ENCODE peak calls at places on chromosomes 16 and 17, in four cellular contexts. One of them, this sample, is unnamed.

GRCh38 chr17:26765860-26766709 is 527.8 kb upstream of the WSB1 start:
- DNase-seq in left ventricle myocardium inferior: no peak
- DNase-seq in pancreas: peak; percentile 28
- DNase-seq in heart right ventricle: no peak
- DNase-seq in this sample: no peak

GRCh38 chr17:34974794-34975428 is 5.4 kb upstream of the LIG3 start:
- DNase-seq in pancreas: no peak
- DNase-seq in left ventricle myocardium inferior: no peak
- DNase-seq in heart right ventricle: no peak
- DNase-seq in this sample: no peak

GRCh38 chr17:45200701-45201100 is 21.0 kb upstream of the FMNL1 start:
- DNase-seq in heart right ventricle: no peak
- DNase-seq in pancreas: no peak
- DNase-seq in left ventricle myocardium inferior: peak; percentile 55
- DNase-seq in this sample: no peak

GRCh38 chr17:82866521-82867214 is 26.8 kb upstream of the ZNF750 start:
- DNase-seq in pancreas: no peak
- DNase-seq in heart right ventricle: no peak
- DNase-seq in left ventricle myocardium inferior: no peak
- DNase-seq in this sample: no peak

GRCh38 chr16:27369806-27370205 is 32.2 kb upstream of the IL21R start:
- DNase-seq in heart right ventricle: no peak
- DNase-seq in pancreas: no peak
- DNase-seq in left ventricle myocardium inferior: no peak
- DNase-seq in this sample: no peak

GRCh38 chr16:81448154-81449131 is 3.8 kb downstream of the CMIP start:
- DNase-seq in heart right ventricle: no peak
- DNase-seq in pancreas: peak; percentile 87
- DNase-seq in left ventricle myocardium inferior: no peak
- DNase-seq in this sample: no peak

GRCh38 chr16:28003021-28003865 is 60.3 kb downstream of the GSG1L start:
- DNase-seq in heart right ventricle: no peak
- DNase-seq in left ventricle myocardium inferior: no peak
- DNase-seq in pancreas: no peak
- DNase-seq in this sample: no peak

GRCh38 chr16:74837056-74837455 is 62.4 kb upstream of the FA2H start:
- DNase-seq in pancreas: no peak
- DNase-seq in left ventricle myocardium inferior: no peak
- DNase-seq in heart right ventricle: no peak
- DNase-seq in this sample: no peak

GRCh38 chr16:58345574-58346354 is 46.5 kb upstream of the GINS3 start:
- DNase-seq in heart right ventricle: no peak
- DNase-seq in left ventricle myocardium inferior: no peak
- DNase-seq in pancreas: no peak
- DNase-seq in this sample: no peak

GRCh38 chr16:88289549-88290344 is 93.0 kb upstream of the ZNF469 start:
- DNase-seq in heart right ventricle: no peak
- DNase-seq in left ventricle myocardium inferior: peak; percentile 14
- DNase-seq in pancreas: no peak
- DNase-seq in this sample: no peak

GRCh38 chr17:12282056-12282455 is 261.4 kb downstream of the MAP2K4 start:
- DNase-seq in pancreas: no peak
- DNase-seq in heart right ventricle: no peak
- DNase-seq in left ventricle myocardium inferior: no peak
- DNase-seq in this sample: no peak

GRCh38 chr17:16989953-16990860 is 18.3 kb upstream of the TNFRSF13B start:
- DNase-seq in heart right ventricle: no peak
- DNase-seq in pancreas: no peak
- DNase-seq in left ventricle myocardium inferior: no peak
- DNase-seq in this sample: no peak

GRCh38 chr16:29154676-29155121 is 169.8 kb downstream of the LAT start:
- DNase-seq in pancreas: no peak
- DNase-seq in left ventricle myocardium inferior: no peak
- DNase-seq in heart right ventricle: no peak
- DNase-seq in this sample: no peak

GRCh38 chr17:39606434-39607056 is 1.2 kb downstream of the NEUROD2 start:
- DNase-seq in left ventricle myocardium inferior: no peak
- DNase-seq in pancreas: no peak
- DNase-seq in heart right ventricle: no peak
- DNase-seq in this sample: no peak

GRCh38 chr17:49031965-49032928 is 35.1 kb downstream of the IGF2BP1 start:
- DNase-seq in pancreas: no peak
- DNase-seq in left ventricle myocardium inferior: no peak
- DNase-seq in heart right ventricle: no peak
- DNase-seq in this sample: peak; percentile 52

GRCh38 chr17:80979547-80980378 is 11.9 kb upstream of the CHMP6 start:
- DNase-seq in heart right ventricle: peak; percentile 13
- DNase-seq in pancreas: peak; percentile 69
- DNase-seq in left ventricle myocardium inferior: no peak
- DNase-seq in this sample: no peak

GRCh38 chr17:40516581-40517285 is 15.3 kb upstream of the TNS4 start:
- DNase-seq in pancreas: no peak
- DNase-seq in left ventricle myocardium inferior: no peak
- DNase-seq in heart right ventricle: no peak
- DNase-seq in this sample: no peak

GRCh38 chr16:10969615-10970014 is 25.3 kb downstream of the CLEC16A start:
- DNase-seq in pancreas: no peak
- DNase-seq in left ventricle myocardium inferior: no peak
- DNase-seq in heart right ventricle: no peak
- DNase-seq in this sample: no peak

GRCh38 chr17:66191607-66192377 is at the start of gene CEP112:
- DNase-seq in left ventricle myocardium inferior: peak; percentile 77
- DNase-seq in heart right ventricle: peak; percentile 84
- DNase-seq in pancreas: peak; percentile 90
- DNase-seq in this sample: peak; percentile 73

GRCh38 chr17:79406316-79406715 is 204.5 kb downstream of the RBFOX3 start:
- DNase-seq in pancreas: no peak
- DNase-seq in heart right ventricle: no peak
- DNase-seq in left ventricle myocardium inferior: no peak
- DNase-seq in this sample: no peak

GRCh38 chr16:49755291-49755611 is 100.7 kb downstream of the ZNF423 start:
- DNase-seq in left ventricle myocardium inferior: no peak
- DNase-seq in heart right ventricle: no peak
- DNase-seq in pancreas: no peak
- DNase-seq in this sample: no peak

GRCh38 chr17:4838306-4838785 is 5.2 kb downstream of the MINK1 start:
- DNase-seq in left ventricle myocardium inferior: no peak
- DNase-seq in heart right ventricle: no peak
- DNase-seq in pancreas: no peak
- DNase-seq in this sample: no peak

GRCh38 chr16:26019885-26020284 is 328.1 kb downstream of the HS3ST4 start:
- DNase-seq in left ventricle myocardium inferior: no peak
- DNase-seq in heart right ventricle: no peak
- DNase-seq in pancreas: no peak
- DNase-seq in this sample: no peak

GRCh38 chr17:79591695-79592094 is 19.2 kb downstream of the RBFOX3 start:
- DNase-seq in heart right ventricle: no peak
- DNase-seq in left ventricle myocardium inferior: no peak
- DNase-seq in pancreas: no peak
- DNase-seq in this sample: no peak

GRCh38 chr17:28760987-28761562 is 17.3 kb downstream of the TRAF4 start:
- DNase-seq in pancreas: peak; percentile 73
- DNase-seq in left ventricle myocardium inferior: peak; percentile 64
- DNase-seq in heart right ventricle: peak; percentile 54
- DNase-seq in this sample: peak; percentile 84

GRCh38 chr16:84826558-84826941 is 6.8 kb downstream of the CRISPLD2 start:
- DNase-seq in heart right ventricle: peak; percentile 61
- DNase-seq in pancreas: no peak
- DNase-seq in left ventricle myocardium inferior: peak; percentile 78
- DNase-seq in this sample: no peak

GRCh38 chr17:45132302-45132568 is at the start of gene PLCD3:
- DNase-seq in heart right ventricle: no peak
- DNase-seq in pancreas: peak; percentile 89
- DNase-seq in left ventricle myocardium inferior: peak; percentile 44
- DNase-seq in this sample: no peak

GRCh38 chr16:84663433-84664101 is 15.3 kb downstream of the KLHL36 start:
- DNase-seq in left ventricle myocardium inferior: no peak
- DNase-seq in heart right ventricle: no peak
- DNase-seq in pancreas: no peak
- DNase-seq in this sample: no peak

GRCh38 chr17:233473-233941 is 52.1 kb upstream of the DOC2B start:
- DNase-seq in heart right ventricle: no peak
- DNase-seq in pancreas: peak; percentile 55
- DNase-seq in left ventricle myocardium inferior: peak; percentile 18
- DNase-seq in this sample: no peak

GRCh38 chr16:9363520-9363919 is 272.1 kb downstream of the HAPSTR1 start:
- DNase-seq in heart right ventricle: no peak
- DNase-seq in pancreas: no peak
- DNase-seq in left ventricle myocardium inferior: no peak
- DNase-seq in this sample: no peak

GRCh38 chr17:45372325-45372869 is 55.6 kb upstream of the MAP3K14 start:
- DNase-seq in pancreas: no peak
- DNase-seq in left ventricle myocardium inferior: no peak
- DNase-seq in heart right ventricle: no peak
- DNase-seq in this sample: no peak

GRCh38 chr17:66943484-66943883 is 21.0 kb upstream of the CACNG4 start:
- DNase-seq in pancreas: no peak
- DNase-seq in heart right ventricle: no peak
- DNase-seq in left ventricle myocardium inferior: no peak
- DNase-seq in this sample: no peak

GRCh38 chr17:38421224-38421841 is 6.9 kb upstream of the ARHGAP23 start:
- DNase-seq in pancreas: peak; percentile 46
- DNase-seq in left ventricle myocardium inferior: no peak
- DNase-seq in heart right ventricle: no peak
- DNase-seq in this sample: no peak

GRCh38 chr17:44222112-44222869 is 2.8 kb upstream of the UBTF start:
- DNase-seq in pancreas: peak; percentile 84
- DNase-seq in heart right ventricle: peak; percentile 81
- DNase-seq in left ventricle myocardium inferior: peak; percentile 80
- DNase-seq in this sample: peak; percentile 78

GRCh38 chr17:63419949-63420867 is 25.9 kb downstream of the CYB561 start:
- DNase-seq in heart right ventricle: no peak
- DNase-seq in left ventricle myocardium inferior: no peak
- DNase-seq in pancreas: peak; percentile 35
- DNase-seq in this sample: no peak

GRCh38 chr17:8320990-8321389 is 10.9 kb downstream of the ARHGEF15 start:
- DNase-seq in heart right ventricle: no peak
- DNase-seq in pancreas: no peak
- DNase-seq in left ventricle myocardium inferior: no peak
- DNase-seq in this sample: no peak

GRCh38 chr17:8322078-8322477 is 12.0 kb downstream of the ARHGEF15 start:
- DNase-seq in heart right ventricle: no peak
- DNase-seq in pancreas: no peak
- DNase-seq in left ventricle myocardium inferior: no peak
- DNase-seq in this sample: no peak

GRCh38 chr17:8326591-8327583 is 12.8 kb upstream of the ODF4 start:
- DNase-seq in pancreas: peak; percentile 79
- DNase-seq in left ventricle myocardium inferior: peak; percentile 48
- DNase-seq in heart right ventricle: peak; percentile 53
- DNase-seq in this sample: no peak

GRCh38 chr17:8324913-8325312 is 14.7 kb upstream of the ODF4 start:
- DNase-seq in left ventricle myocardium inferior: no peak
- DNase-seq in heart right ventricle: no peak
- DNase-seq in pancreas: no peak
- DNase-seq in this sample: no peak

GRCh38 chr17:8324132-8324531 is 14.1 kb downstream of the ARHGEF15 start:
- DNase-seq in pancreas: no peak
- DNase-seq in heart right ventricle: no peak
- DNase-seq in left ventricle myocardium inferior: no peak
- DNase-seq in this sample: no peak
- TF ChIP-seq CTCF in pancreas: no peak
- TF ChIP-seq CTCF in heart right ventricle: no peak
- TF ChIP-seq CTCF in left ventricle myocardium inferior: no peak
- TF ChIP-seq CTCF in this sample: no peak

GRCh38 chr17:75051941-75052340 is 4.9 kb downstream of the KCTD2 start:
- DNase-seq in left ventricle myocardium inferior: no peak
- DNase-seq in pancreas: no peak
- DNase-seq in heart right ventricle: no peak
- DNase-seq in this sample: no peak
- TF ChIP-seq CTCF in left ventricle myocardium inferior: no peak
- TF ChIP-seq CTCF in pancreas: no peak
- TF ChIP-seq CTCF in heart right ventricle: no peak
- TF ChIP-seq CTCF in this sample: no peak

DNA sequence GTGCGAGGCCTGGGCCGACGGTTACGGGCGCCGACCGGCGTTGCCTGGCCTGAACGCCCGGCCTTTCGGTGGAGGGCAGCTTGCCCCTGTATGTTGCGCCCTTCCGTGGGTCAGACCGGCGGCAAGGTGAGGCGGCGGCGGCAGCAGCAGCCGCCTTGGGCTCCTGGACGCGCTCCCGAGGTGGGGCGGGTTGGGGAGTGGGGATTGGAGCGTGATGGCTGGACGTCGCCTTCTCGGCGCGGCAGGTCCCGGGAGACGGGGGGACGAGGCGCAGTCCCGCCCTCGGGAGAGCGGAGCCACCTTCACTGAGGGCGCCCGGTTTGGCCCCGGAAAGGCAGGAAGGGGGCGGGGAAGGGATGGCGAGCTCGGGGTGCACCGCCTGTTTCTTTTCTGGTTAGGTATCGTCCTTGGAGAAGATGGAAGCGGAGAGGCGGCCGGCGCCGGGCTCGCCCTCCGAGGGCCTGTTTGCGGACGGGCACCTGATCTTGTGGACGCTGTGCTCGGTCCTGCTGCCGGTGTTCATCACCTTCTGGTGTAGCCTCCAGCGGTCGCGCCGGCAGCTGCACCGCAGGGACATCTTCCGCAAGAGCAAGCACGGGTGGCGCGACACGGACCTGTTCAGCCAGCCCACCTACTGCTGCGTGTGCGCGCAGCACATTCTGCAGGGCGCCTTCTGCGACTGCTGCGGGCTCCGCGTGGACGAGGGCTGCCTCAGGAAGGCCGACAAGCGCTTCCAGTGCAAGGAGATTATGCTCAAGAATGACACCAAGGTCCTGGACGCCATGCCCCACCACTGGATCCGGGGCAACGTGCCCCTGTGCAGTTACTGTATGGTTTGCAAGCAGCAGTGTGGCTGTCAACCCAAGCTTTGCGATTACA is 668 bp downstream of the DGKE start:
- DNase-seq in pancreas: peak; percentile 88
- DNase-seq in heart right ventricle: peak; percentile 57
- DNase-seq in left ventricle myocardium inferior: peak; percentile 36
- DNase-seq in this sample: no peak
- TF ChIP-seq CTCF in pancreas: peak; percentile 16
- TF ChIP-seq CTCF in heart right ventricle: no peak
- TF ChIP-seq CTCF in left ventricle myocardium inferior: peak; percentile 36
- TF ChIP-seq CTCF in this sample: no peak

GRCh38 chr17:64457156-64457555 is 8.2 kb downstream of the MILR1 start:
- DNase-seq in heart right ventricle: no peak
- DNase-seq in pancreas: no peak
- DNase-seq in left ventricle myocardium inferior: no peak
- DNase-seq in this sample: no peak
- TF ChIP-seq CTCF in heart right ventricle: no peak
- TF ChIP-seq CTCF in pancreas: no peak
- TF ChIP-seq CTCF in left ventricle myocardium inferior: no peak
- TF ChIP-seq CTCF in this sample: no peak

GRCh38 chr17:61091096-61091495 is 308.5 kb upstream of the TBX2 start:
- DNase-seq in heart right ventricle: no peak
- DNase-seq in pancreas: no peak
- DNase-seq in left ventricle myocardium inferior: no peak
- DNase-seq in this sample: no peak

DNA sequence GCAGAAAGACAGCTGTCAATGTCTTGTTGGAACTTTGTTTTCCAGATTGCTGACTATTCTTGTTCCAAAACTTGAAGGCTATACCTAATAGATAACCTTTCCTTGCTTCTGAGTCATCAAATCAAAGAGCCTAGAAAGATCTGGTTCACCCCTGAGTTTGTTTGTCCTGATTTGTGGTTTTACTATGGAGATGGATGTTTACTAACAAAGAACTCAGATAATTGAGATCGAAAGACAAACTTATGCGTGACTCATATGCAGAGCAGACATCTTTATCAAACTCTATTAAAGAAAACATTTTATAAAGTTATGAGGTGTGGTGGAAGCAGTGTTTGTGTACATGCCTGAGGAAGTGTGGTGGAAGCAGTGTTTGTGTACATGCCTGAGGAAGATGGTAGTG is 311.1 kb upstream of the TBX2 start:
- DNase-seq in heart right ventricle: no peak
- DNase-seq in left ventricle myocardium inferior: no peak
- DNase-seq in pancreas: no peak
- DNase-seq in this sample: no peak
- TF ChIP-seq CTCF in heart right ventricle: no peak
- TF ChIP-seq CTCF in left ventricle myocardium inferior: no peak
- TF ChIP-seq CTCF in pancreas: no peak
- TF ChIP-seq CTCF in this sample: no peak

This sample was measured in lung.